ENCODE peak calls at places on chromosomes 6 and 20, in ten cellular contexts. One of them, this sample, is unnamed. For H3K4me1, the result is how much of the 10 kb centered on the place peaks cover.

GRCh38 chr6:155630085-155630484 is 174.4 kb upstream of the NOX3 start:
- DNase-seq in lung: no peak
- DNase-seq in tibial nerve: no peak
- DNase-seq in neural progenitor cell: no peak
- DNase-seq in H9: no peak
- DNase-seq in mammary epithelial cell: no peak
- DNase-seq in mesenchymal stem cell: no peak
- DNase-seq in cardiac muscle cell: no peak
- DNase-seq in heart right ventricle: no peak
- DNase-seq in GM23248: no peak
- DNase-seq in this sample: no peak

GRCh38 chr6:88179692-88180091 is 13.5 kb upstream of the CNR1 start:
- DNase-seq in lung: no peak
- DNase-seq in tibial nerve: no peak
- DNase-seq in neural progenitor cell: peak
- DNase-seq in H9: peak
- DNase-seq in mammary epithelial cell: no peak
- DNase-seq in mesenchymal stem cell: no peak
- DNase-seq in cardiac muscle cell: no peak
- DNase-seq in heart right ventricle: no peak
- DNase-seq in GM23248: no peak
- DNase-seq in this sample: no peak

GRCh38 chr6:38578075-38578474 is 61.7 kb downstream of the BTBD9 start:
- DNase-seq in lung: no peak
- DNase-seq in tibial nerve: no peak
- DNase-seq in neural progenitor cell: no peak
- DNase-seq in H9: no peak
- DNase-seq in mammary epithelial cell: no peak
- DNase-seq in mesenchymal stem cell: no peak
- DNase-seq in cardiac muscle cell: no peak
- DNase-seq in heart right ventricle: no peak
- DNase-seq in GM23248: no peak
- DNase-seq in this sample: no peak

GRCh38 chr6:33172307-33173227 is 19.7 kb downstream of the COL11A2 start:
- DNase-seq in lung: no peak
- DNase-seq in tibial nerve: no peak
- DNase-seq in neural progenitor cell: peak
- DNase-seq in H9: peak
- DNase-seq in mammary epithelial cell: peak
- DNase-seq in mesenchymal stem cell: peak
- DNase-seq in cardiac muscle cell: peak
- DNase-seq in heart right ventricle: no peak
- DNase-seq in GM23248: peak
- DNase-seq in this sample: no peak

GRCh38 chr6:84432616-84433015 is 205.2 kb upstream of the CEP162 start:
- DNase-seq in lung: no peak
- DNase-seq in tibial nerve: no peak
- DNase-seq in neural progenitor cell: no peak
- DNase-seq in H9: no peak
- DNase-seq in mammary epithelial cell: no peak
- DNase-seq in mesenchymal stem cell: peak
- DNase-seq in cardiac muscle cell: peak
- DNase-seq in heart right ventricle: no peak
- DNase-seq in GM23248: peak
- DNase-seq in this sample: no peak

GRCh38 chr6:25637211-25637610 is 14.8 kb upstream of the SCGN start:
- DNase-seq in lung: no peak
- DNase-seq in tibial nerve: no peak
- DNase-seq in neural progenitor cell: no peak
- DNase-seq in H9: no peak
- DNase-seq in mammary epithelial cell: no peak
- DNase-seq in mesenchymal stem cell: no peak
- DNase-seq in cardiac muscle cell: peak
- DNase-seq in heart right ventricle: no peak
- DNase-seq in GM23248: no peak
- DNase-seq in this sample: no peak

GRCh38 chr6:84774174-84775158 is 10.1 kb upstream of the TBX18 start:
- DNase-seq in lung: no peak
- DNase-seq in tibial nerve: peak
- DNase-seq in neural progenitor cell: peak
- DNase-seq in H9: peak
- DNase-seq in mammary epithelial cell: peak
- DNase-seq in mesenchymal stem cell: peak
- DNase-seq in cardiac muscle cell: peak
- DNase-seq in heart right ventricle: peak
- DNase-seq in GM23248: peak
- DNase-seq in this sample: peak

GRCh38 chr20:11232249-11232648 is 558.5 kb upstream of the JAG1 start:
- DNase-seq in lung: no peak
- DNase-seq in tibial nerve: no peak
- DNase-seq in neural progenitor cell: no peak
- DNase-seq in H9: no peak
- DNase-seq in mammary epithelial cell: no peak
- DNase-seq in mesenchymal stem cell: no peak
- DNase-seq in cardiac muscle cell: no peak
- DNase-seq in heart right ventricle: no peak
- DNase-seq in GM23248: no peak
- DNase-seq in this sample: no peak

GRCh38 chr20:23147964-23148720 is 62.0 kb upstream of the CD93 start:
- DNase-seq in lung: peak
- DNase-seq in tibial nerve: no peak
- DNase-seq in neural progenitor cell: no peak
- DNase-seq in H9: no peak
- DNase-seq in mammary epithelial cell: peak
- DNase-seq in mesenchymal stem cell: peak
- DNase-seq in cardiac muscle cell: peak
- DNase-seq in heart right ventricle: no peak
- DNase-seq in GM23248: peak
- DNase-seq in this sample: peak

GRCh38 chr20:5900908-5901307 is 49.4 kb downstream of the TRMT6 start:
- DNase-seq in lung: no peak
- DNase-seq in tibial nerve: no peak
- DNase-seq in neural progenitor cell: no peak
- DNase-seq in H9: no peak
- DNase-seq in mammary epithelial cell: no peak
- DNase-seq in mesenchymal stem cell: no peak
- DNase-seq in cardiac muscle cell: no peak
- DNase-seq in heart right ventricle: no peak
- DNase-seq in GM23248: no peak
- DNase-seq in this sample: no peak

GRCh38 chr20:3766381-3766780 is 1.2 kb downstream of the ADISSP start:
- DNase-seq in lung: no peak
- DNase-seq in tibial nerve: no peak
- DNase-seq in neural progenitor cell: no peak
- DNase-seq in H9: no peak
- DNase-seq in mammary epithelial cell: no peak
- DNase-seq in mesenchymal stem cell: no peak
- DNase-seq in cardiac muscle cell: no peak
- DNase-seq in heart right ventricle: no peak
- DNase-seq in GM23248: no peak
- DNase-seq in this sample: no peak

GRCh38 chr6:34546551-34547321 is 9.4 kb downstream of the SPDEF start:
- DNase-seq in lung: peak
- DNase-seq in tibial nerve: no peak
- DNase-seq in neural progenitor cell: no peak
- DNase-seq in H9: no peak
- DNase-seq in mammary epithelial cell: no peak
- DNase-seq in mesenchymal stem cell: no peak
- DNase-seq in cardiac muscle cell: peak
- DNase-seq in heart right ventricle: peak
- DNase-seq in GM23248: peak
- DNase-seq in this sample: peak
- H3K4me1 ChIP-seq in lung: under half
- H3K4me1 ChIP-seq in tibial nerve: under half
- H3K4me1 ChIP-seq in neural progenitor cell: under half
- H3K4me1 ChIP-seq in H9: under half
- H3K4me1 ChIP-seq in mammary epithelial cell: under half
- H3K4me1 ChIP-seq in mesenchymal stem cell: under half
- H3K4me1 ChIP-seq in cardiac muscle cell: under half
- H3K4me1 ChIP-seq in heart right ventricle: under half
- H3K4me1 ChIP-seq in GM23248: under half
- H3K4me1 ChIP-seq in this sample: under half

DNA sequence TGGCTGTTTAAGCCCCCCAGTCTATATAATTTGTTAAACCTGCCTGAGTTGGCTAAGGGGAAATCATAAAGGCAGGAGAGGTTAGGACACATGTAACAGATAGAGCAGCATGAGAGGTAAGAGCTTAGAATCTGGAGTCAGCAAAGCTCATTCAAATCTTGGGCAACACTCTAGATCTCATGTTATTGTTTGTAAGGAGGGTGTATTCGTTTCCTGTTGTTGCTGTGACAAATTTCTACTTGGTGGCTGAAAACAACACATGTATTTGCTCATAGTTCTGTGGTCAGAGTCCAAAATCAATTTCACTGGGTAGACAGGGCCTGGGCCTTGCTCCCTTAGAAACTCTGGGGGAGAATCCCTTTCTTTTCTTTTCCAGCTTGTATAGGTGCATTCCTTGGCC is 4.3 kb downstream of the LY86 start:
- DNase-seq in lung: peak
- DNase-seq in tibial nerve: no peak
- DNase-seq in neural progenitor cell: no peak
- DNase-seq in H9: no peak
- DNase-seq in mammary epithelial cell: no peak
- DNase-seq in mesenchymal stem cell: no peak
- DNase-seq in cardiac muscle cell: no peak
- DNase-seq in heart right ventricle: no peak
- DNase-seq in GM23248: no peak
- DNase-seq in this sample: no peak
- H3K27ac ChIP-seq in lung: peak
- H3K27ac ChIP-seq in tibial nerve: peak
- H3K27ac ChIP-seq in neural progenitor cell: no peak
- H3K27ac ChIP-seq in H9: no peak
- H3K27ac ChIP-seq in mammary epithelial cell: no peak
- H3K27ac ChIP-seq in mesenchymal stem cell: no peak
- H3K27ac ChIP-seq in cardiac muscle cell: no peak
- H3K27ac ChIP-seq in heart right ventricle: peak
- H3K27ac ChIP-seq in GM23248: no peak
- H3K27ac ChIP-seq in this sample: peak

GRCh38 chr6:105485456-105485855 is 82.6 kb upstream of the PREP start:
- DNase-seq in lung: no peak
- DNase-seq in tibial nerve: no peak
- DNase-seq in neural progenitor cell: peak
- DNase-seq in H9: no peak
- DNase-seq in mammary epithelial cell: no peak
- DNase-seq in mesenchymal stem cell: no peak
- DNase-seq in cardiac muscle cell: no peak
- DNase-seq in heart right ventricle: no peak
- DNase-seq in GM23248: no peak
- DNase-seq in this sample: no peak

GRCh38 chr6:105487040-105487787 is 84.3 kb upstream of the PREP start:
- DNase-seq in lung: no peak
- DNase-seq in tibial nerve: no peak
- DNase-seq in neural progenitor cell: no peak
- DNase-seq in H9: no peak
- DNase-seq in mammary epithelial cell: no peak
- DNase-seq in mesenchymal stem cell: no peak
- DNase-seq in cardiac muscle cell: no peak
- DNase-seq in heart right ventricle: no peak
- DNase-seq in GM23248: no peak
- DNase-seq in this sample: no peak

GRCh38 chr6:105489213-105489525 is 86.3 kb upstream of the PREP start:
- DNase-seq in lung: no peak
- DNase-seq in tibial nerve: no peak
- DNase-seq in neural progenitor cell: no peak
- DNase-seq in H9: no peak
- DNase-seq in mammary epithelial cell: no peak
- DNase-seq in mesenchymal stem cell: peak
- DNase-seq in cardiac muscle cell: no peak
- DNase-seq in heart right ventricle: no peak
- DNase-seq in GM23248: no peak
- DNase-seq in this sample: no peak

GRCh38 chr6:105484238-105485161 is 81.6 kb upstream of the PREP start:
- DNase-seq in lung: no peak
- DNase-seq in tibial nerve: no peak
- DNase-seq in neural progenitor cell: peak
- DNase-seq in H9: no peak
- DNase-seq in mammary epithelial cell: peak
- DNase-seq in mesenchymal stem cell: peak
- DNase-seq in cardiac muscle cell: peak
- DNase-seq in heart right ventricle: no peak
- DNase-seq in GM23248: peak
- DNase-seq in this sample: no peak

DNA sequence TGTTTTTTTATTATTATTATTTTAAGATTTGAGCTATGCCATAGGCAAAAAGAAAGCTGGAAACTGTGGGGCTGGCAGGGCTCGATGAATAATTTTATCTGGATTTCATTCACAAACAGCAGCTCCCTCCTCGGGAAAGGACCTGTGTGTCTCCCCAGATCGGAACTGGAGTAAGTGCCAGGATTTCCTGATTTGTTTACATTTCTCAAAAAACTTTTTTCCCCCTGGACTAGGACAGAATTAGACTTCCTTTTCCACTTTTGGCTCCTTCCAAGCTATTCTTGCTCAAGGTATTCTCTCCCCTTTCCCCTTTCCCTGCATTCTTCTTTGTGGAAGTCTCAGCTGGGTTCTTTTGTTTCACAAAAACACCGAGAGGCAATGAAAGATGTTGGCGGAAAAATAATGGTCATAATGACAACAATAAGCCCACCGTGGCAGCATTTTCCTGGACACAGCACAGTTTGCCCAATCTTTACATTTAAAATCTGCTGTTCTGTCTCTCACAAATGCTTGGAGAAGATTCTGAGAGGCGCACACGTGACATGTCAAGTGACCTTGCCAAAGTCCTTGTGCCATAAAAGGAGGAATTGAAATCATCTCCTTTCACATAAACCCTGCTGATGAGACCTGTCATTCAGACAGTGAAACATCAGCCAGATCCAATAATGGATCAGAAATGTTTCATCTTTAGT is 85.8 kb upstream of the PREP start:
- DNase-seq in lung: no peak
- DNase-seq in tibial nerve: no peak
- DNase-seq in neural progenitor cell: peak
- DNase-seq in H9: no peak
- DNase-seq in mammary epithelial cell: no peak
- DNase-seq in mesenchymal stem cell: peak
- DNase-seq in cardiac muscle cell: peak
- DNase-seq in heart right ventricle: no peak
- DNase-seq in GM23248: no peak
- DNase-seq in this sample: no peak
- H3K4me1 ChIP-seq in lung: under half
- H3K4me1 ChIP-seq in tibial nerve: under half
- H3K4me1 ChIP-seq in neural progenitor cell: under half
- H3K4me1 ChIP-seq in H9: under half
- H3K4me1 ChIP-seq in mammary epithelial cell: under half
- H3K4me1 ChIP-seq in mesenchymal stem cell: under half
- H3K4me1 ChIP-seq in cardiac muscle cell: under half
- H3K4me1 ChIP-seq in heart right ventricle: under half
- H3K4me1 ChIP-seq in GM23248: under half
- H3K4me1 ChIP-seq in this sample: under half

DNA sequence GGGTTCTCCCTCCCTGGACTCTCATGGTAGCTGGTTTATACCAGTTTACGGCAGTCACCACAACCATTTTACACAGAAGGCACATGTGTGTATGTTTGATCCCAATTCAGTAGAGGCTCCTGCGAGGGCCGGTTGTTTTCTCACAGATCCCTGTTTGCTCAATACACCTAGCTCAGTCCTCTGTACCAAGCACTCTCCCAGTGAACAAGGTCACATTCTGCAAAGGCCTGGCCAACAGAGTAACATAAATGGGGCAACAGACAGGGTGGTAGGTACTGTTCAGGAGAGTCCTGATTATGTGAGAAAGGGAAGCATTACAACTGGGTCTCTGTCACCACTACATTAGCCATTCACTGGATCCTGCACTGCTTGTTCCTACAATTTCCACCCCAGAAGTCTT is 84.4 kb downstream of the ELOVL5 start:
- DNase-seq in lung: no peak
- DNase-seq in tibial nerve: no peak
- DNase-seq in neural progenitor cell: no peak
- DNase-seq in H9: no peak
- DNase-seq in mammary epithelial cell: no peak
- DNase-seq in mesenchymal stem cell: no peak
- DNase-seq in cardiac muscle cell: no peak
- DNase-seq in heart right ventricle: no peak
- DNase-seq in GM23248: no peak
- DNase-seq in this sample: no peak
- H3K27ac ChIP-seq in lung: peak
- H3K27ac ChIP-seq in tibial nerve: no peak
- H3K27ac ChIP-seq in neural progenitor cell: no peak
- H3K27ac ChIP-seq in H9: no peak
- H3K27ac ChIP-seq in mammary epithelial cell: no peak
- H3K27ac ChIP-seq in mesenchymal stem cell: no peak
- H3K27ac ChIP-seq in cardiac muscle cell: peak
- H3K27ac ChIP-seq in heart right ventricle: peak
- H3K27ac ChIP-seq in GM23248: peak
- H3K27ac ChIP-seq in this sample: no peak